ENCODE peak calls at places on chromosome 13, in seven cellular contexts. G is thoracic aorta; P is stimulated activated CD8-positive, alpha-beta memory T cell treated with anti-CD3 and anti-CD28 coated beads, Interleukin-7, amount 100 ng/mL, for 48 hours; A is LoVo; R is AG08396; V is NB4; J is endodermal cell. D is an unnamed sample.
A peak's percentile ranks its signal among the peaks of the same experiment; 100 is the strongest.

GRCh38 chr13:77533875-77534788 is 1.4 kb upstream of the SCEL start:
- DNase-seq in A (no peak), G (no peak), R (no peak), P (peak; percentile 4), J (no peak), V (peak; percentile 49), D (no peak)

GRCh38 chr13:45833663-45834062 is 17.9 kb downstream of the SIAH3 start:
- DNase-seq in V (peak; percentile 76), P (no peak), A (peak; percentile 23), R (peak; percentile 22), J (no peak), G (no peak), D (peak; percentile 65)

GRCh38 chr13:113881614-113882265 is 17.9 kb upstream of the GAS6 start:
- DNase-seq in J (peak; percentile 23), V (no peak), R (no peak), A (no peak), P (no peak), G (no peak), D (peak; percentile 89)

GRCh38 chr13:73870970-73871935 is 263.0 kb downstream of the KLF12 start:
- DNase-seq in J (peak; percentile 64), G (no peak), A (no peak), P (no peak), V (peak; percentile 8), R (peak; percentile 62), D (no peak)

GRCh38 chr13:110261166-110262081 is 45.5 kb downstream of the COL4A1 start:
- DNase-seq in V (no peak), J (peak; percentile 71), R (no peak), G (no peak), A (no peak), P (no peak), D (no peak)

GRCh38 chr13:32840840-32841713 is 175.1 kb upstream of the KL start:
- DNase-seq in P (no peak), R (no peak), A (no peak), J (peak; percentile 17), V (no peak), G (no peak), D (no peak)

GRCh38 chr13:93368705-93369104 is 142.1 kb downstream of the GPC6 start:
- DNase-seq in V (no peak), A (no peak), J (no peak), P (no peak), G (no peak), R (no peak), D (no peak)

GRCh38 chr13:89660752-89661151 is 1686.7 kb upstream of the MIR17HG start:
- DNase-seq in R (no peak), V (no peak), P (no peak), J (no peak), G (no peak), A (no peak), D (no peak)

GRCh38 chr13:98350746-98351330 is 173.8 kb upstream of the RNF113B start:
- DNase-seq in R (no peak), J (peak; percentile 23), G (no peak), A (no peak), P (no peak), V (no peak), D (no peak)

GRCh38 chr13:53250272-53250875 is 221.8 kb downstream of the OLFM4 start:
- DNase-seq in A (peak; percentile 81), G (no peak), J (no peak), V (peak; percentile 83), P (no peak), R (peak; percentile 39), D (no peak)